ENCODE peak calls at places on chromosome 10, in five cellular contexts. G is AG04450, C is spleen, S is PC-3, X is fibroblast of lung. I is an unnamed sample.

GRCh38 chr10:51034769-51035168 is 39.5 kb upstream of the PRKG1 start:
- DNase-seq in G (no peak), X (no peak), C (no peak), S (no peak), I (no peak)

GRCh38 chr10:66405566-66405965 is 520.3 kb upstream of the LRRTM3 start:
- DNase-seq in X (no peak), G (no peak), C (no peak), S (peak), I (no peak)

GRCh38 chr10:110556993-110557601 is 10.4 kb upstream of the SMC3 start:
- DNase-seq in C (peak), X (peak), S (peak), G (no peak), I (no peak)

GRCh38 chr10:95836610-95837367 is 71.0 kb upstream of the CC2D2B start:
- DNase-seq in X (no peak), C (no peak), S (no peak), G (no peak), I (no peak)

GRCh38 chr10:29446327-29446726 is 157.5 kb downstream of the LYZL1 start:
- DNase-seq in C (no peak), X (no peak), G (no peak), S (no peak), I (no peak)

GRCh38 chr10:24456319-24456718 is 247.4 kb downstream of the KIAA1217 start:
- DNase-seq in S (peak), C (no peak), G (no peak), X (peak), I (no peak)

GRCh38 chr10:59387951-59388431 is 25.6 kb upstream of the FAM13C start:
- DNase-seq in X (peak), C (no peak), G (peak), S (peak), I (no peak)

GRCh38 chr10:60425392-60426110 is 35.9 kb upstream of the ANK3 start:
- DNase-seq in S (peak), C (no peak), G (no peak), X (peak), I (no peak)

GRCh38 chr10:24467094-24467493 is 256.6 kb downstream of the ARHGAP21 start:
- DNase-seq in C (no peak), X (peak), S (no peak), G (no peak), I (no peak)

GRCh38 chr10:84537447-84537931 is 209.1 kb downstream of the CCSER2 start:
- DNase-seq in S (peak), C (no peak), G (peak), X (peak), I (no peak)

GRCh38 chr10:27537812-27538211 is 33.7 kb downstream of the RAB18 start:
- DNase-seq in X (no peak), G (no peak), S (no peak), C (no peak), I (no peak)

GRCh38 chr10:90912854-90913479 is 7.9 kb downstream of the ANKRD1 start:
- DNase-seq in G (no peak), S (no peak), X (no peak), C (no peak), I (no peak)

GRCh38 chr10:79292789-79293746 is 54.2 kb upstream of the PPIF start:
- DNase-seq in C (peak), S (peak), X (no peak), G (no peak), I (no peak)

GRCh38 chr10:84540022-84540616 is 211.7 kb downstream of the CCSER2 start:
- DNase-seq in X (peak), S (peak), C (no peak), G (peak), I (no peak)

GRCh38 chr10:49398000-49398861 is 2.3 kb upstream of the DRGX start:
- DNase-seq in S (peak), G (no peak), X (peak), C (peak), I (peak)

GRCh38 chr10:3027866-3028265 is 39.5 kb upstream of the PFKP start:
- DNase-seq in X (no peak), C (no peak), S (no peak), G (no peak), I (no peak)

GRCh38 chr10:130654726-130655125 is 518.5 kb downstream of the GLRX3 start:
- DNase-seq in C (no peak), X (no peak), S (no peak), G (no peak), I (no peak)

GRCh38 chr10:49579621-49580020 is 30.5 kb upstream of the SLC18A3 start:
- DNase-seq in C (no peak), X (peak), G (no peak), S (no peak), I (no peak)

GRCh38 chr10:131961047-131961776 is 20.5 kb downstream of the BNIP3 start:
- DNase-seq in S (no peak), X (no peak), C (peak), G (no peak), I (peak)

GRCh38 chr10:101466016-101466912 is 112.3 kb downstream of the BTRC start:
- DNase-seq in S (no peak), G (no peak), C (no peak), X (no peak), I (no peak)

GRCh38 chr10:79342811-79343541 is 4.3 kb upstream of the PPIF start:
- DNase-seq in C (no peak), G (no peak), X (no peak), S (peak), I (peak)

GRCh38 chr10:49075743-49076142 is 39.6 kb downstream of the VSTM4 start:
- DNase-seq in S (no peak), C (no peak), G (no peak), X (no peak), I (no peak)

GRCh38 chr10:42976353-42977031 is 100.4 kb upstream of the RET start:
- DNase-seq in C (peak), X (no peak), G (no peak), S (no peak), I (no peak)

GRCh38 chr10:22897371-22897770 is 30.5 kb upstream of the ARMC3 start:
- DNase-seq in S (no peak), C (no peak), G (no peak), X (no peak), I (no peak)

GRCh38 chr10:53479365-53479764 is 706.8 kb upstream of the MBL2 start:
- DNase-seq in G (no peak), C (no peak), S (no peak), X (no peak), I (no peak)

GRCh38 chr10:58157076-58157766 is 110.5 kb downstream of the IPMK start:
- DNase-seq in X (peak), G (peak), C (no peak), S (peak), I (no peak)

GRCh38 chr10:86411281-86411841 is 44.8 kb upstream of the GRID1 start:
- DNase-seq in X (peak), C (no peak), S (no peak), G (peak), I (no peak)

GRCh38 chr10:114970515-114970914 is 32.5 kb downstream of the TRUB1 start:
- DNase-seq in X (no peak), S (no peak), C (no peak), G (no peak), I (no peak)

GRCh38 chr10:86376403-86376802 is 9.8 kb upstream of the GRID1 start:
- DNase-seq in C (no peak), X (no peak), G (no peak), S (no peak), I (peak)

GRCh38 chr10:26781797-26782196 is 79.0 kb downstream of the ABI1 start:
- DNase-seq in C (no peak), G (no peak), S (peak), X (peak), I (no peak)

GRCh38 chr10:132532784-132533560 is 4.6 kb upstream of the INPP5A start:
- DNase-seq in G (peak), X (peak), S (peak), C (no peak), I (no peak)

GRCh38 chr10:22345301-22346086 is at the start of gene SPAG6:
- DNase-seq in S (no peak), C (peak), G (no peak), X (no peak), I (peak)

GRCh38 chr10:80468002-80468401 is 13.9 kb downstream of the TSPAN14 start:
- DNase-seq in C (peak), S (no peak), G (no peak), X (no peak), I (peak)

GRCh38 chr10:60099998-60100747 is 193.8 kb upstream of the CCDC6 start:
- DNase-seq in S (peak), X (peak), C (no peak), G (peak), I (no peak)

GRCh38 chr10:68053553-68053952 is 21.5 kb downstream of the HERC4 start:
- DNase-seq in X (peak), G (no peak), C (no peak), S (no peak), I (no peak)

DNA sequence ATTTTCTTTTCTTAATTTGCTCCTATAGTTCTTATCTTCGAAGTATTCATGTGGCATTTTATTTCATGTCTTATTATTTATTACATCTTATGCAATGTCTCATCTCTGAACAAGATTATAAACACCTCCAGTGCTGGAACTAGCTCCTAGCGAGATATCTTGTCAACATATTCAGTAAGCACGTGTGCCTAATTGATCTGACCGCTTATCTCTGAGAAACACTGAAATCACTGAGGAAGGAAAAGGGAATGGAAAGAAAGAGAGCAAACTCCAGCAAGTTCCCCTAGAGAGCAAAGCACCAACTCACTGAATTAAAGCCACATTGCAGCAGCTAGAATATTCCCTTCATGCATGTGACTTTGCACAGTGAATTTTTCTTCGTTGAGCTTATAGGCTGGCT is 177.0 kb upstream of the FRMD4A start:
- DNase-seq in S (no peak), G (no peak), C (no peak), X (no peak), I (no peak)
- H3K27ac ChIP-seq in S (no peak), G (no peak), C (no peak), X (no peak), I (no peak)

DNA sequence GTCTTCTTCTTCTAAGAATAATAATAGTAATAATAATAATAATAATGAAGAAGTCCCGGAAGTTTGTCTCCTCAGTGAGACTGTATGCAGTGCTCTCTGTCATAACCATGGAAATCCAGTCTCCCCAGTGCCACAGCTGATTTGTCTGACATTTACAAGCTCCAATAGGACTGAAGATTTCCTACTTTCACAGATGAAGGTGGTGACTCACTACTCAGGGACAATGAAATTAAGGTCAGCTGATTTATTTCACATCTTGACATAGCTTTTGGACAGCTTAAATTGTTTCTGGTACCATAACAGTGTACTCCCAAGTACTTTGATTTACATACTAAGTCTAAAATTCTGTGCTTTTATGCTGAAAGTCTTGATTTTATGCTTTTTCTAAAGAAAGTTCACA is 6.9 kb downstream of the CELF2 start:
- DNase-seq in C (no peak), S (no peak), G (no peak), X (peak), I (no peak)
- H3K27ac ChIP-seq in C (no peak), S (no peak), G (no peak), X (no peak), I (no peak)

GRCh38 chr10:97816609-97817008 is 33.0 kb upstream of the GOLGA7B start:
- DNase-seq in X (no peak), G (no peak), C (no peak), S (no peak), I (no peak)
- H3K27ac ChIP-seq in X (no peak), G (no peak), C (no peak), S (no peak), I (no peak)

GRCh38 chr10:103580422-103580821 is 86.9 kb downstream of the NEURL1 start:
- DNase-seq in G (no peak), X (no peak), S (no peak), C (no peak), I (no peak)

GRCh38 chr10:103582331-103583123 is 89.0 kb downstream of the NEURL1 start:
- DNase-seq in C (no peak), S (no peak), X (no peak), G (no peak), I (no peak)

GRCh38 chr10:103578782-103579382 is 85.4 kb downstream of the NEURL1 start:
- DNase-seq in C (no peak), S (no peak), G (no peak), X (no peak), I (no peak)

GRCh38 chr10:103581499-103581898 is 88.0 kb downstream of the NEURL1 start:
- DNase-seq in X (no peak), S (no peak), G (no peak), C (no peak), I (no peak)

GRCh38 chr10:103580011-103580410 is 86.5 kb downstream of the NEURL1 start:
- DNase-seq in G (no peak), C (no peak), S (no peak), X (no peak), I (no peak)
- H3K27ac ChIP-seq in G (no peak), C (no peak), S (no peak), X (no peak), I (no peak)

GRCh38 chr10:89295597-89295996 is 6.2 kb upstream of the IFIT2 start:
- DNase-seq in G (peak), C (no peak), S (no peak), X (peak), I (no peak)
- H3K27ac ChIP-seq in G (no peak), C (peak), S (no peak), X (peak), I (peak)

GRCh38 chr10:35545079-35545657 is 60.0 kb upstream of the GJD4 start:
- DNase-seq in G (no peak), C (no peak), X (no peak), S (no peak), I (no peak)

GRCh38 chr10:35542303-35542702 is 62.8 kb upstream of the GJD4 start:
- DNase-seq in S (no peak), G (no peak), X (no peak), C (no peak), I (no peak)

GRCh38 chr10:35552622-35553342 is 52.4 kb upstream of the GJD4 start:
- DNase-seq in X (peak), G (no peak), C (no peak), S (peak), I (no peak)

GRCh38 chr10:35545878-35546631 is 59.1 kb upstream of the GJD4 start:
- DNase-seq in X (peak), S (peak), C (no peak), G (no peak), I (no peak)

GRCh38 chr10:35546824-35547225 is 58.3 kb upstream of the GJD4 start:
- DNase-seq in G (no peak), C (no peak), S (peak), X (peak), I (no peak)
- H3K27ac ChIP-seq in G (no peak), C (no peak), S (peak), X (no peak), I (no peak)

DNA sequence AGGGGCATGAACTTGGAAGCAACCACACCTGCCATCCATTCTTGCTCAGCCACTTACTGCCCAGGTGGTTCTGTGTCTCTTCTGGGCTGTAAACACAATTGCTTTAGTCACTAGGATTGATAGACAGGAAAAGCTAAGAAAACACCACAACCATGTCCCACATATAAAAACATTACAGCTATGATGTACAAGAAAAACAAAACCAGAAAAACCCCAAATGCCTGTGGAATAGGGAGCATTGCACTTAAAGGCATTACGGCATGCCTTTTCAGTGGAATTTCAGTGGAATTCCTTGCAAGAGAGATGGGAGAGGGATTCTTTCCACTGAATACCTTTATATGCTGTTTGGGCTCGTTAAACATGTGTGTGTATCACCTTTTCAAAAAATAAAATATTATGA is 44.2 kb upstream of the GPR26 start:
- DNase-seq in X (no peak), C (no peak), S (no peak), G (no peak), I (no peak)
- H3K27ac ChIP-seq in X (no peak), C (no peak), S (no peak), G (no peak), I (no peak)